ENCODE peak calls at places on chromosome 18, in five cellular contexts. G is Caco-2; R is CD8-positive, alpha-beta T cell; Y is psoas muscle; L is NB4. O is an unnamed sample.

GRCh38 chr18:48031641-48032040 is 101.2 kb upstream of the SMAD2 start:
- DNase-seq in G (no peak), R (no peak), Y (no peak), L (no peak), O (no peak)

GRCh38 chr18:3449702-3450357 is at the start of gene TGIF1:
- DNase-seq in G (peak), R (peak), Y (peak), L (peak), O (no peak)

GRCh38 chr18:65754121-65754520 is 3.3 kb downstream of the CDH7 start:
- DNase-seq in G (no peak), R (no peak), Y (no peak), L (peak), O (no peak)

GRCh38 chr18:34544930-34545329 is 165.2 kb upstream of the DTNA start:
- DNase-seq in G (no peak), R (no peak), Y (no peak), L (no peak), O (no peak)

GRCh38 chr18:69974365-69974764 is 26.7 kb upstream of the CD226 start:
- DNase-seq in G (no peak), R (no peak), Y (no peak), L (peak), O (no peak)

GRCh38 chr18:23627325-23627724 is 35.4 kb downstream of the ANKRD29 start:
- DNase-seq in G (no peak), R (no peak), Y (no peak), L (no peak), O (no peak)

GRCh38 chr18:3824101-3824500 is 374.1 kb downstream of the TGIF1 start:
- DNase-seq in G (no peak), R (no peak), Y (no peak), L (no peak), O (no peak)

GRCh38 chr18:12304351-12305210 is 3.5 kb upstream of the TUBB6 start:
- DNase-seq in G (no peak), R (no peak), Y (no peak), L (no peak), O (no peak)

GRCh38 chr18:76903386-76903785 is 81.0 kb downstream of the ZNF236 start:
- DNase-seq in G (no peak), R (no peak), Y (no peak), L (no peak), O (no peak)

GRCh38 chr18:29002747-29003146 is 825.8 kb upstream of the CDH2 start:
- DNase-seq in G (no peak), R (no peak), Y (no peak), L (no peak), O (no peak)

GRCh38 chr18:2515908-2516625 is 55.2 kb downstream of the METTL4 start:
- DNase-seq in G (no peak), R (no peak), Y (no peak), L (peak), O (peak)

GRCh38 chr18:21534327-21534726 is 66.2 kb downstream of the ESCO1 start:
- DNase-seq in G (no peak), R (no peak), Y (no peak), L (no peak), O (no peak)

GRCh38 chr18:14086459-14087231 is 45.6 kb downstream of the ZNF519 start:
- DNase-seq in G (peak), R (no peak), Y (no peak), L (peak), O (peak)

GRCh38 chr18:46793565-46793964 is 36.7 kb upstream of the ST8SIA5 start:
- DNase-seq in G (peak), R (no peak), Y (no peak), L (no peak), O (no peak)

GRCh38 chr18:7626922-7627440 is 59.9 kb downstream of the PTPRM start:
- DNase-seq in G (peak), R (no peak), Y (no peak), L (no peak), O (no peak)

GRCh38 chr18:62741118-62741566 is 25.8 kb downstream of the PHLPP1 start:
- DNase-seq in G (peak), R (no peak), Y (no peak), L (peak), O (no peak)

GRCh38 chr18:44320619-44321460 is 359.8 kb upstream of the SETBP1 start:
- DNase-seq in G (peak), R (no peak), Y (no peak), L (peak), O (no peak)

GRCh38 chr18:3671181-3671580 is 221.2 kb downstream of the TGIF1 start:
- DNase-seq in G (no peak), R (no peak), Y (no peak), L (no peak), O (no peak)

GRCh38 chr18:13320891-13321425 is 102.4 kb downstream of the LDLRAD4 start:
- DNase-seq in G (no peak), R (no peak), Y (no peak), L (no peak), O (no peak)

GRCh38 chr18:2091937-2092336 is 479.4 kb downstream of the METTL4 start:
- DNase-seq in G (no peak), R (no peak), Y (no peak), L (no peak), O (no peak)

GRCh38 chr18:5058768-5059539 is 138.1 kb downstream of the AKAIN1 start:
- DNase-seq in G (no peak), R (peak), Y (no peak), L (peak), O (peak)

GRCh38 chr18:6874316-6874715 is 144.8 kb downstream of the ARHGAP28 start:
- DNase-seq in G (no peak), R (no peak), Y (no peak), L (no peak), O (no peak)

GRCh38 chr18:74389161-74389927 is 67.8 kb downstream of the DIPK1C start:
- DNase-seq in G (no peak), R (no peak), Y (no peak), L (no peak), O (no peak)

GRCh38 chr18:52130621-52131020 is 209.4 kb upstream of the DCC start:
- DNase-seq in G (no peak), R (no peak), Y (no peak), L (no peak), O (no peak)

GRCh38 chr18:10482985-10483949 is 28.8 kb downstream of the APCDD1 start:
- DNase-seq in G (no peak), R (no peak), Y (no peak), L (peak), O (peak)

GRCh38 chr18:5145168-5145857 is 51.7 kb downstream of the AKAIN1 start:
- DNase-seq in G (no peak), R (no peak), Y (no peak), L (no peak), O (no peak)

GRCh38 chr18:5311273-5312009 is 15.9 kb upstream of the ZBTB14 start:
- DNase-seq in G (no peak), R (no peak), Y (no peak), L (no peak), O (no peak)

GRCh38 chr18:78319934-78320333 is 659.7 kb upstream of the SALL3 start:
- DNase-seq in G (no peak), R (no peak), Y (no peak), L (no peak), O (no peak)

GRCh38 chr18:9449580-9449979 is 25.7 kb upstream of the RALBP1 start:
- DNase-seq in G (no peak), R (no peak), Y (no peak), L (no peak), O (no peak)

GRCh38 chr18:9453273-9453672 is 22.0 kb upstream of the RALBP1 start:
- DNase-seq in G (no peak), R (no peak), Y (no peak), L (no peak), O (no peak)

GRCh38 chr18:9449987-9450386 is 25.3 kb upstream of the RALBP1 start:
- DNase-seq in G (no peak), R (no peak), Y (no peak), L (no peak), O (no peak)

GRCh38 chr18:9455718-9456511 is 19.4 kb upstream of the RALBP1 start:
- DNase-seq in G (no peak), R (no peak), Y (no peak), L (no peak), O (no peak)

DNA sequence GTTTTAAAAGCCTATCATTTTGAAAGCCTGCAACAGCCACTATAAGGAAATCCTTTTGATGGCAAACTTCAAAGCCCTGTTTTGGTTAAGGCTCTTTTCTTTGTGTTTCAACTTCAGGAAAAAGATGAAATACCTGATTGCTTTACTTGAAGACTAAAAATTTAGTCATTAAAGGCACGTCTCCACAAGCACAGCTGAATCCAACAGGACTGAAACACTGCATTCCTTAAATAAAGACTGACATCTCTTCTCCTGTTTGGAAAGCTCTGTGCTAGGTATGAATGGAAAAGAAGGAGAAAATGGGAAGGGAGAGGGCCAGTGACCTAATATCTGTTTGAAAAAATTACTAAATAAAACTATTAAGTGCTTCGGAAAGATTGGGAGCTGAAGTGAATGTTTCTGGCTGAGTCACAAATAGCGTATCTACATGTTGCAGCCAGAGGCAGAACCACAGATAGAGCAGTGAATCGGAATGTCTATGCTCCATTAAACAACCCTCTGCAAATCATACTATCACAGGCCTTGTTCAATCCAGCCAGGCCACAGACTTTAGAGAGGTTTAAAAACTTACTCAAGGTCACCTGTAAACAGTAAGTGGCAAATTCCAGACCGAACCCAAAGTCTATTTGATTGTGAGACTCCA is 21.1 kb upstream of the RALBP1 start:
- DNase-seq in G (no peak), R (no peak), Y (no peak), L (no peak), O (no peak)
- TF ChIP-seq CTCF in G (no peak), R (no peak), Y (no peak), L (no peak), O (no peak)

GRCh38 chr18:75635096-75635495 is 207.6 kb upstream of the SMIM21 start:
- DNase-seq in G (no peak), R (no peak), Y (no peak), L (no peak), O (no peak)

GRCh38 chr18:75643083-75643482 is 215.6 kb upstream of the SMIM21 start:
- DNase-seq in G (no peak), R (no peak), Y (no peak), L (no peak), O (no peak)

GRCh38 chr18:75638597-75639467 is 211.3 kb upstream of the SMIM21 start:
- DNase-seq in G (no peak), R (no peak), Y (no peak), L (peak), O (no peak)

GRCh38 chr18:75638223-75638596 is 210.7 kb upstream of the SMIM21 start:
- DNase-seq in G (no peak), R (no peak), Y (no peak), L (no peak), O (no peak)

DNA sequence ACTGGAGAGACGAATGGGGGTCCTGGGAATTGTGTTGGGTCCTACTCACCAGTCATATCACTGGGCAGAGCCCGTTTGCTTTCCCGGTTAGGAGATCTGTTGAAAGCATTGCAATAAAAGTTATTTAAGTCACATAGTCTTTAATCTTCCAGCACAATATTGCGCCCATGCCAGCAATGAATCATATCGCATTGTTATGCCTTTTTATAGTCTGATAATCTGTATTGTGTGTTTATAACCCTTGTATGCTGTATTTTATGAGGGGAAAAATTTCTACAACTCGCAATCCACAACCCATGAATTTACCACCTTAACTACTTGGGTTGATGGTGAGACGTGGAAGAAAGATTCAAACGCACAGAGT is 211.9 kb upstream of the SMIM21 start:
- DNase-seq in G (no peak), R (no peak), Y (no peak), L (no peak), O (no peak)
- H3K4me3 ChIP-seq in G (no peak), R (no peak), Y (no peak), L (no peak), O (no peak)

GRCh38 chr18:60413944-60414547 is 41.5 kb upstream of the MC4R start:
- DNase-seq in G (peak), R (no peak), Y (no peak), L (peak), O (peak)

DNA sequence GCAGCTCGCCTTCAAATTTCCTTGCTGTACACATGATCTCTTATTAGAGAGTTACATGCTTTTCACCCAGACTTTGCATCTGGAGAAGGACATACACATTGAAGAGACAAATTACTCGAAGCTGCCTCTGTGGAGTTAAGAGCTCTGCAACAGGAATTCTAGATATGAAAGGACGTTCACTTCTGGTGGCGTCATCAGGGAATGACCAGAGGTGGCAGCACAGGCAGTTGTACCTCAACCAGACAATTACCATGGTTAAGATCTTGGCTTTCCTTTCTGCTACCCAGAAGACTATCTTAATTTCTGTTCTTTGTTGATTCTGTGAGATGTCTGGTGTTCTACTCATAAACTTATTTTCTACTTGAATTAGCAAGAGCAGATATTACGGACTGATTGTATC is 39.1 kb upstream of the MC4R start:
- DNase-seq in G (no peak), R (no peak), Y (no peak), L (peak), O (peak)
- TF ChIP-seq CTCF in G (no peak), R (no peak), Y (no peak), L (peak), O (peak)

GRCh38 chr18:50969448-50969847 is 1.6 kb downstream of the ELAC1 start:
- DNase-seq in G (no peak), R (no peak), Y (no peak), L (no peak), O (no peak)
- H3K4me3 ChIP-seq in G (no peak), R (no peak), Y (peak), L (peak), O (peak)

GRCh38 chr18:32111706-32112105 is 20.0 kb downstream of the RNF138 start:
- DNase-seq in G (no peak), R (no peak), Y (no peak), L (no peak), O (no peak)
- TF ChIP-seq CTCF in G (no peak), R (no peak), Y (no peak), L (no peak), O (no peak)

GRCh38 chr18:80196528-80197320 is 50.6 kb downstream of the PARD6G start:
- DNase-seq in G (no peak), R (no peak), Y (no peak), L (no peak), O (no peak)
- H3K4me3 ChIP-seq in G (no peak), R (no peak), Y (no peak), L (no peak), O (no peak)

GRCh38 chr18:25979358-25979727 is 111.1 kb downstream of the SS18 start:
- DNase-seq in G (no peak), R (no peak), Y (no peak), L (no peak), O (no peak)

GRCh38 chr18:25974630-25975077 is 115.8 kb downstream of the SS18 start:
- DNase-seq in G (no peak), R (no peak), Y (no peak), L (peak), O (peak)
- TF ChIP-seq CTCF in G (no peak), R (no peak), Y (no peak), L (no peak), O (no peak)

GRCh38 chr18:36158261-36158867 is 28.7 kb downstream of the ELP2 start:
- DNase-seq in G (no peak), R (no peak), Y (no peak), L (no peak), O (no peak)
- H3K4me3 ChIP-seq in G (no peak), R (no peak), Y (no peak), L (no peak), O (no peak)

GRCh38 chr18:58009166-58009565 is 34.9 kb upstream of the NEDD4L start:
- DNase-seq in G (no peak), R (no peak), Y (no peak), L (no peak), O (no peak)

GRCh38 chr18:58010265-58010664 is 33.8 kb upstream of the NEDD4L start:
- DNase-seq in G (no peak), R (no peak), Y (no peak), L (no peak), O (no peak)

GRCh38 chr18:58005885-58006523 is 38.0 kb upstream of the NEDD4L start:
- DNase-seq in G (no peak), R (no peak), Y (no peak), L (no peak), O (no peak)

GRCh38 chr18:58004317-58004716 is 39.7 kb upstream of the NEDD4L start:
- DNase-seq in G (no peak), R (no peak), Y (no peak), L (no peak), O (no peak)

GRCh38 chr18:58005036-58005435 is 39.0 kb upstream of the NEDD4L start:
- DNase-seq in G (no peak), R (no peak), Y (no peak), L (no peak), O (no peak)
- TF ChIP-seq CTCF in G (no peak), R (no peak), Y (no peak), L (no peak), O (no peak)

O was measured in GM12865.